ENCODE peak calls at places on chromosomes 12 and 14, in nine cellular contexts. C, N, K, J, W, I, Q, M and U are unnamed samples.

GRCh38 chr12:94172973-94173372 is 24.6 kb downstream of the PLXNC1 start:
- DNase-seq in K (no peak), J (no peak), Q (no peak), I (peak), N (no peak), C (no peak), M (no peak), W (peak), U (peak)

GRCh38 chr12:123270380-123271181 is 1.1 kb downstream of the CDK2AP1 start:
- DNase-seq in N (no peak), I (no peak), Q (no peak), C (no peak), J (no peak), W (peak), K (no peak), M (no peak), U (no peak)

GRCh38 chr14:100840751-100841444 is 15.0 kb downstream of the MEG3 start:
- DNase-seq in M (no peak), C (no peak), W (no peak), N (no peak), K (no peak), I (no peak), J (no peak), Q (no peak), U (no peak)

GRCh38 chr12:62605972-62606371 is 139.3 kb downstream of the MON2 start:
- DNase-seq in I (no peak), J (no peak), N (no peak), M (no peak), W (no peak), Q (no peak), C (no peak), K (no peak), U (no peak)

GRCh38 chr12:62934799-62935674 is at the start of gene PPM1H:
- DNase-seq in W (peak), Q (peak), J (no peak), I (peak), N (peak), K (no peak), M (no peak), C (no peak), U (no peak)

GRCh38 chr12:109053382-109054123 is 1.2 kb downstream of the USP30 start:
- DNase-seq in I (no peak), M (peak), J (no peak), N (peak), W (no peak), K (no peak), Q (no peak), C (no peak), U (no peak)

GRCh38 chr12:114636723-114637480 is 47.1 kb downstream of the TBX3 start:
- DNase-seq in I (peak), K (no peak), Q (peak), C (no peak), W (peak), M (no peak), J (no peak), N (no peak), U (no peak)

GRCh38 chr12:68122236-68122920 is 37.2 kb downstream of the IFNG start:
- DNase-seq in C (no peak), K (no peak), J (no peak), Q (no peak), I (no peak), N (no peak), M (no peak), W (no peak), U (no peak)

GRCh38 chr12:81835783-81836182 is 76.6 kb upstream of the PPFIA2 start:
- DNase-seq in J (no peak), I (no peak), M (no peak), C (no peak), W (no peak), K (no peak), Q (no peak), N (peak), U (no peak)

GRCh38 chr14:23154876-23155587 is 28.4 kb downstream of the SLC7A8 start:
- DNase-seq in I (no peak), W (peak), C (no peak), N (no peak), M (no peak), J (peak), K (no peak), Q (no peak), U (peak)

GRCh38 chr14:104770851-104771272 is 17.9 kb downstream of the SIVA1 start:
- DNase-seq in W (no peak), J (no peak), M (no peak), K (no peak), Q (no peak), N (no peak), I (no peak), C (no peak), U (no peak)

GRCh38 chr12:111783046-111783445 is 16.3 kb downstream of the ALDH2 start:
- DNase-seq in K (no peak), N (no peak), M (no peak), W (no peak), C (no peak), J (no peak), I (no peak), Q (no peak), U (no peak)

GRCh38 chr14:76346391-76347160 is 29.4 kb upstream of the ESRRB start:
- DNase-seq in Q (no peak), J (no peak), I (no peak), N (no peak), C (no peak), K (no peak), W (no peak), M (no peak), U (no peak)

GRCh38 chr12:9648701-9649531 is 20.6 kb upstream of the CLEC2D start:
- DNase-seq in J (no peak), C (no peak), W (peak), N (no peak), I (peak), M (no peak), Q (no peak), K (no peak), U (no peak)

GRCh38 chr14:103711516-103712431 is 3.5 kb downstream of the XRCC3 start:
- DNase-seq in W (no peak), C (no peak), K (no peak), J (no peak), I (no peak), Q (no peak), M (no peak), N (no peak), U (no peak)

GRCh38 chr12:50275545-50275944 is 7.8 kb downstream of the LIMA1 start:
- DNase-seq in K (no peak), I (peak), C (no peak), M (no peak), J (peak), W (no peak), Q (no peak), N (no peak), U (no peak)

GRCh38 chr14:88233915-88234314 is 89.2 kb downstream of the KCNK10 start:
- DNase-seq in J (no peak), C (no peak), K (no peak), N (no peak), I (no peak), Q (no peak), M (no peak), W (no peak), U (no peak)

GRCh38 chr14:52153939-52154338 is 85.1 kb upstream of the NID2 start:
- DNase-seq in Q (no peak), N (no peak), J (no peak), W (no peak), K (no peak), C (no peak), M (no peak), I (no peak), U (no peak)

GRCh38 chr14:22510527-22511110 is 78.4 kb downstream of the DAD1 start:
- DNase-seq in M (no peak), K (no peak), Q (no peak), I (no peak), N (no peak), W (peak), C (no peak), J (no peak), U (no peak)

GRCh38 chr14:69606816-69607215 is 4.6 kb upstream of the SUSD6 start:
- DNase-seq in C (no peak), K (no peak), Q (no peak), N (no peak), I (no peak), M (no peak), J (no peak), W (no peak), U (no peak)

GRCh38 chr14:72894623-72895378 is 900 bp upstream of the DPF3 start:
- DNase-seq in C (no peak), W (no peak), I (no peak), J (no peak), K (no peak), M (no peak), N (no peak), Q (no peak), U (no peak)

GRCh38 chr14:100648474-100649172 is 61.4 kb upstream of the BEGAIN start:
- DNase-seq in C (no peak), K (no peak), I (no peak), N (no peak), W (no peak), Q (no peak), M (no peak), J (no peak), U (no peak)

GRCh38 chr14:100313464-100314230 is 7.4 kb upstream of the SLC25A29 start:
- DNase-seq in I (no peak), Q (no peak), C (no peak), J (no peak), M (no peak), W (no peak), N (no peak), K (no peak), U (no peak)

GRCh38 chr12:30973171-30973570 is 46.6 kb downstream of the TSPAN11 start:
- DNase-seq in K (no peak), Q (no peak), J (no peak), N (no peak), C (no peak), M (no peak), I (no peak), W (no peak), U (peak)

GRCh38 chr12:1634149-1634548 is 5.1 kb downstream of the WNT5B start:
- DNase-seq in I (no peak), W (no peak), Q (no peak), J (no peak), K (no peak), C (no peak), N (no peak), M (no peak), U (no peak)

GRCh38 chr14:65411656-65412188 is 808 bp upstream of the FUT8 start:
- DNase-seq in M (peak), N (peak), C (peak), I (peak), J (peak), K (peak), W (peak), Q (peak), U (peak)

GRCh38 chr12:109266106-109266879 is 42.8 kb downstream of the FOXN4 start:
- DNase-seq in K (no peak), N (no peak), C (no peak), I (no peak), J (no peak), W (no peak), M (no peak), Q (no peak), U (no peak)

GRCh38 chr14:67583711-67584644 is 16.1 kb downstream of the PIGH start:
- DNase-seq in C (no peak), Q (no peak), M (no peak), K (no peak), I (peak), N (no peak), W (peak), J (peak), U (peak)

GRCh38 chr12:109310247-109311125 is 1.4 kb upstream of the FOXN4 start:
- DNase-seq in J (no peak), M (no peak), I (peak), N (peak), K (no peak), C (no peak), Q (no peak), W (no peak), U (no peak)

GRCh38 chr12:3342051-3342450 is 149.0 kb upstream of the PRMT8 start:
- DNase-seq in M (no peak), C (no peak), K (no peak), J (peak), Q (peak), W (peak), N (no peak), I (no peak), U (peak)

GRCh38 chr12:11885261-11886038 is 185.3 kb upstream of the BCL2L14 start:
- DNase-seq in I (peak), C (no peak), W (peak), N (no peak), Q (no peak), J (no peak), M (no peak), K (no peak), U (no peak)